ENCODE peak calls at places on chromosomes 3 and 15, in eight cellular contexts. One of them, this sample, is unnamed.

GRCh38 chr3:146052046-146052790 is 108.8 kb downstream of the PLOD2 start:
- DNase-seq in Caco-2: no peak
- DNase-seq in GM23338: no peak
- DNase-seq in cardiac fibroblast: no peak
- DNase-seq in AG04450: no peak
- DNase-seq in heart left ventricle: no peak
- DNase-seq in cardiac muscle cell: no peak
- DNase-seq in psoas muscle: no peak
- DNase-seq in this sample: no peak

GRCh38 chr3:154132777-154133375 is 11.7 kb downstream of the ARHGEF26 start:
- DNase-seq in Caco-2: peak
- DNase-seq in GM23338: no peak
- DNase-seq in cardiac fibroblast: peak
- DNase-seq in AG04450: no peak
- DNase-seq in heart left ventricle: no peak
- DNase-seq in cardiac muscle cell: no peak
- DNase-seq in psoas muscle: no peak
- DNase-seq in this sample: no peak

GRCh38 chr15:48363474-48363873 is 32.2 kb downstream of the DUT start:
- DNase-seq in Caco-2: no peak
- DNase-seq in GM23338: no peak
- DNase-seq in cardiac fibroblast: peak
- DNase-seq in AG04450: no peak
- DNase-seq in heart left ventricle: no peak
- DNase-seq in cardiac muscle cell: no peak
- DNase-seq in psoas muscle: no peak
- DNase-seq in this sample: no peak

GRCh38 chr15:41336549-41336948 is 3.9 kb downstream of the NUSAP1 start:
- DNase-seq in Caco-2: no peak
- DNase-seq in GM23338: no peak
- DNase-seq in cardiac fibroblast: no peak
- DNase-seq in AG04450: no peak
- DNase-seq in heart left ventricle: no peak
- DNase-seq in cardiac muscle cell: no peak
- DNase-seq in psoas muscle: no peak
- DNase-seq in this sample: peak

GRCh38 chr3:9279959-9280358 is 30.5 kb upstream of the SRGAP3 start:
- DNase-seq in Caco-2: no peak
- DNase-seq in GM23338: peak
- DNase-seq in cardiac fibroblast: no peak
- DNase-seq in AG04450: no peak
- DNase-seq in heart left ventricle: no peak
- DNase-seq in cardiac muscle cell: no peak
- DNase-seq in psoas muscle: no peak
- DNase-seq in this sample: no peak

GRCh38 chr15:28957606-28958498 is 72.1 kb downstream of the APBA2 start:
- DNase-seq in Caco-2: no peak
- DNase-seq in GM23338: no peak
- DNase-seq in cardiac fibroblast: no peak
- DNase-seq in AG04450: no peak
- DNase-seq in heart left ventricle: no peak
- DNase-seq in cardiac muscle cell: no peak
- DNase-seq in psoas muscle: no peak
- DNase-seq in this sample: no peak

GRCh38 chr3:66485291-66485968 is 15.4 kb downstream of the LRIG1 start:
- DNase-seq in Caco-2: no peak
- DNase-seq in GM23338: no peak
- DNase-seq in cardiac fibroblast: peak
- DNase-seq in AG04450: peak
- DNase-seq in heart left ventricle: no peak
- DNase-seq in cardiac muscle cell: peak
- DNase-seq in psoas muscle: no peak
- DNase-seq in this sample: no peak

GRCh38 chr3:42229942-42230688 is 35.9 kb downstream of the CCK start:
- DNase-seq in Caco-2: no peak
- DNase-seq in GM23338: peak
- DNase-seq in cardiac fibroblast: peak
- DNase-seq in AG04450: peak
- DNase-seq in heart left ventricle: no peak
- DNase-seq in cardiac muscle cell: peak
- DNase-seq in psoas muscle: no peak
- DNase-seq in this sample: peak

GRCh38 chr15:79370716-79371115 is 59.8 kb downstream of the TMED3 start:
- DNase-seq in Caco-2: no peak
- DNase-seq in GM23338: no peak
- DNase-seq in cardiac fibroblast: peak
- DNase-seq in AG04450: no peak
- DNase-seq in heart left ventricle: no peak
- DNase-seq in cardiac muscle cell: no peak
- DNase-seq in psoas muscle: no peak
- DNase-seq in this sample: no peak

GRCh38 chr3:50660386-50660785 is 14.3 kb upstream of the DOCK3 start:
- DNase-seq in Caco-2: no peak
- DNase-seq in GM23338: no peak
- DNase-seq in cardiac fibroblast: no peak
- DNase-seq in AG04450: no peak
- DNase-seq in heart left ventricle: no peak
- DNase-seq in cardiac muscle cell: no peak
- DNase-seq in psoas muscle: no peak
- DNase-seq in this sample: no peak

GRCh38 chr3:63532521-63532920 is 120.0 kb upstream of the SNTN start:
- DNase-seq in Caco-2: no peak
- DNase-seq in GM23338: no peak
- DNase-seq in cardiac fibroblast: no peak
- DNase-seq in AG04450: no peak
- DNase-seq in heart left ventricle: no peak
- DNase-seq in cardiac muscle cell: no peak
- DNase-seq in psoas muscle: no peak
- DNase-seq in this sample: no peak

GRCh38 chr3:52210550-52211046 is 12.6 kb downstream of the ALAS1 start:
- DNase-seq in Caco-2: peak
- DNase-seq in GM23338: no peak
- DNase-seq in cardiac fibroblast: peak
- DNase-seq in AG04450: no peak
- DNase-seq in heart left ventricle: no peak
- DNase-seq in cardiac muscle cell: no peak
- DNase-seq in psoas muscle: no peak
- DNase-seq in this sample: no peak

GRCh38 chr15:80970018-80970657 is 19.5 kb downstream of the MESD start:
- DNase-seq in Caco-2: no peak
- DNase-seq in GM23338: peak
- DNase-seq in cardiac fibroblast: peak
- DNase-seq in AG04450: no peak
- DNase-seq in heart left ventricle: peak
- DNase-seq in cardiac muscle cell: peak
- DNase-seq in psoas muscle: peak
- DNase-seq in this sample: peak

GRCh38 chr3:182896553-182896952 is 83.8 kb downstream of the DCUN1D1 start:
- DNase-seq in Caco-2: no peak
- DNase-seq in GM23338: no peak
- DNase-seq in cardiac fibroblast: no peak
- DNase-seq in AG04450: no peak
- DNase-seq in heart left ventricle: no peak
- DNase-seq in cardiac muscle cell: no peak
- DNase-seq in psoas muscle: no peak
- DNase-seq in this sample: no peak

GRCh38 chr15:29140475-29141172 is 129.0 kb downstream of the NSMCE3 start:
- DNase-seq in Caco-2: no peak
- DNase-seq in GM23338: peak
- DNase-seq in cardiac fibroblast: no peak
- DNase-seq in AG04450: no peak
- DNase-seq in heart left ventricle: no peak
- DNase-seq in cardiac muscle cell: no peak
- DNase-seq in psoas muscle: no peak
- DNase-seq in this sample: no peak

GRCh38 chr15:39959411-39959810 is 25.5 kb downstream of the EIF2AK4 start:
- DNase-seq in Caco-2: no peak
- DNase-seq in GM23338: no peak
- DNase-seq in cardiac fibroblast: peak
- DNase-seq in AG04450: no peak
- DNase-seq in heart left ventricle: no peak
- DNase-seq in cardiac muscle cell: no peak
- DNase-seq in psoas muscle: no peak
- DNase-seq in this sample: no peak

GRCh38 chr3:48820626-48821324 is 26.9 kb downstream of the PRKAR2A start:
- DNase-seq in Caco-2: no peak
- DNase-seq in GM23338: no peak
- DNase-seq in cardiac fibroblast: peak
- DNase-seq in AG04450: peak
- DNase-seq in heart left ventricle: peak
- DNase-seq in cardiac muscle cell: peak
- DNase-seq in psoas muscle: no peak
- DNase-seq in this sample: no peak

GRCh38 chr3:194586839-194587238 is 46.4 kb downstream of the TMEM44 start:
- DNase-seq in Caco-2: no peak
- DNase-seq in GM23338: no peak
- DNase-seq in cardiac fibroblast: peak
- DNase-seq in AG04450: no peak
- DNase-seq in heart left ventricle: no peak
- DNase-seq in cardiac muscle cell: no peak
- DNase-seq in psoas muscle: no peak
- DNase-seq in this sample: no peak

GRCh38 chr15:96858693-96859092 is 528.2 kb downstream of the NR2F2 start:
- DNase-seq in Caco-2: no peak
- DNase-seq in GM23338: no peak
- DNase-seq in cardiac fibroblast: no peak
- DNase-seq in AG04450: no peak
- DNase-seq in heart left ventricle: no peak
- DNase-seq in cardiac muscle cell: no peak
- DNase-seq in psoas muscle: no peak
- DNase-seq in this sample: no peak

GRCh38 chr3:129060276-129061076 is at the start of gene GP9:
- DNase-seq in Caco-2: no peak
- DNase-seq in GM23338: no peak
- DNase-seq in cardiac fibroblast: no peak
- DNase-seq in AG04450: no peak
- DNase-seq in heart left ventricle: no peak
- DNase-seq in cardiac muscle cell: no peak
- DNase-seq in psoas muscle: no peak
- DNase-seq in this sample: no peak

GRCh38 chr3:130828931-130829574 is 64.8 kb upstream of the ATP2C1 start:
- DNase-seq in Caco-2: no peak
- DNase-seq in GM23338: no peak
- DNase-seq in cardiac fibroblast: no peak
- DNase-seq in AG04450: no peak
- DNase-seq in heart left ventricle: no peak
- DNase-seq in cardiac muscle cell: no peak
- DNase-seq in psoas muscle: no peak
- DNase-seq in this sample: no peak

GRCh38 chr3:42823351-42823750 is 14.1 kb downstream of the ACKR2 start:
- DNase-seq in Caco-2: no peak
- DNase-seq in GM23338: no peak
- DNase-seq in cardiac fibroblast: no peak
- DNase-seq in AG04450: no peak
- DNase-seq in heart left ventricle: no peak
- DNase-seq in cardiac muscle cell: no peak
- DNase-seq in psoas muscle: no peak
- DNase-seq in this sample: no peak

GRCh38 chr3:179164857-179165256 is 16.7 kb downstream of the PIK3CA start:
- DNase-seq in Caco-2: no peak
- DNase-seq in GM23338: no peak
- DNase-seq in cardiac fibroblast: no peak
- DNase-seq in AG04450: no peak
- DNase-seq in heart left ventricle: no peak
- DNase-seq in cardiac muscle cell: no peak
- DNase-seq in psoas muscle: no peak
- DNase-seq in this sample: no peak

GRCh38 chr3:121989943-121990342 is 32.1 kb downstream of the ILDR1 start:
- DNase-seq in Caco-2: peak
- DNase-seq in GM23338: peak
- DNase-seq in cardiac fibroblast: peak
- DNase-seq in AG04450: no peak
- DNase-seq in heart left ventricle: no peak
- DNase-seq in cardiac muscle cell: peak
- DNase-seq in psoas muscle: no peak
- DNase-seq in this sample: no peak

GRCh38 chr3:96865605-96866004 is 51.2 kb downstream of the EPHA6 start:
- DNase-seq in Caco-2: no peak
- DNase-seq in GM23338: no peak
- DNase-seq in cardiac fibroblast: no peak
- DNase-seq in AG04450: no peak
- DNase-seq in heart left ventricle: no peak
- DNase-seq in cardiac muscle cell: no peak
- DNase-seq in psoas muscle: no peak
- DNase-seq in this sample: no peak

GRCh38 chr3:96863129-96863740 is 48.8 kb downstream of the EPHA6 start:
- DNase-seq in Caco-2: no peak
- DNase-seq in GM23338: peak
- DNase-seq in cardiac fibroblast: peak
- DNase-seq in AG04450: no peak
- DNase-seq in heart left ventricle: no peak
- DNase-seq in cardiac muscle cell: peak
- DNase-seq in psoas muscle: no peak
- DNase-seq in this sample: peak
- TF ChIP-seq CTCF in Caco-2: peak
- TF ChIP-seq CTCF in GM23338: peak
- TF ChIP-seq CTCF in cardiac fibroblast: peak
- TF ChIP-seq CTCF in AG04450: peak
- TF ChIP-seq CTCF in heart left ventricle: peak
- TF ChIP-seq CTCF in cardiac muscle cell: peak
- TF ChIP-seq CTCF in psoas muscle: peak
- TF ChIP-seq CTCF in this sample: peak

GRCh38 chr3:110164632-110165240 is 827.4 kb upstream of the DPPA4 start:
- DNase-seq in Caco-2: no peak
- DNase-seq in GM23338: peak
- DNase-seq in cardiac fibroblast: no peak
- DNase-seq in AG04450: no peak
- DNase-seq in heart left ventricle: no peak
- DNase-seq in cardiac muscle cell: no peak
- DNase-seq in psoas muscle: no peak
- DNase-seq in this sample: no peak
- H3K4me3 ChIP-seq in Caco-2: no peak
- H3K4me3 ChIP-seq in GM23338: peak
- H3K4me3 ChIP-seq in cardiac fibroblast: no peak
- H3K4me3 ChIP-seq in AG04450: no peak
- H3K4me3 ChIP-seq in heart left ventricle: no peak
- H3K4me3 ChIP-seq in cardiac muscle cell: no peak
- H3K4me3 ChIP-seq in psoas muscle: no peak
- H3K4me3 ChIP-seq in this sample: no peak

GRCh38 chr3:53604232-53604631 is 109.8 kb downstream of the CACNA1D start:
- DNase-seq in Caco-2: no peak
- DNase-seq in GM23338: no peak
- DNase-seq in cardiac fibroblast: no peak
- DNase-seq in AG04450: no peak
- DNase-seq in heart left ventricle: no peak
- DNase-seq in cardiac muscle cell: no peak
- DNase-seq in psoas muscle: no peak
- DNase-seq in this sample: no peak
- TF ChIP-seq CTCF in Caco-2: no peak
- TF ChIP-seq CTCF in GM23338: no peak
- TF ChIP-seq CTCF in cardiac fibroblast: no peak
- TF ChIP-seq CTCF in AG04450: no peak
- TF ChIP-seq CTCF in heart left ventricle: no peak
- TF ChIP-seq CTCF in cardiac muscle cell: no peak
- TF ChIP-seq CTCF in psoas muscle: no peak
- TF ChIP-seq CTCF in this sample: no peak

DNA sequence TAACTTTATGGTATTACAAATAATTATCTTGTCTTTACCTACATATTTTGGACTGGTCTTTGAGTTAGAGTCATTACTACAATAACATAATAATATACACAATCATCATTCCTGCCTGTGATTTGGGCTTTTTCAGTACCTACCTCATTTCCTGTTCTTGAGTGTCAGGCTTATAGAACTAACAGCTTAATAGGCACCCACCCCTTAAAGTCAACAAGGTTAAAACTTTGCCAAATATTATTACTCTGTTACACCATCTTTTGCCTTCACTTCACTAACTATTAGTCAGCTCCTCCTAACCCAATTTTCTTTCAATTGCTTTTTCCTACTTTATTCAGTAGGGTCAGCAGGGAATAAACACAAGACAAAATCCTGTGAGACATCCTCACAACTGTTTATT is 488.7 kb upstream of the AGTR1 start:
- DNase-seq in Caco-2: no peak
- DNase-seq in GM23338: no peak
- DNase-seq in cardiac fibroblast: no peak
- DNase-seq in AG04450: no peak
- DNase-seq in heart left ventricle: no peak
- DNase-seq in cardiac muscle cell: no peak
- DNase-seq in psoas muscle: no peak
- DNase-seq in this sample: no peak
- H3K4me3 ChIP-seq in Caco-2: no peak
- H3K4me3 ChIP-seq in GM23338: no peak
- H3K4me3 ChIP-seq in cardiac fibroblast: no peak
- H3K4me3 ChIP-seq in AG04450: no peak
- H3K4me3 ChIP-seq in heart left ventricle: no peak
- H3K4me3 ChIP-seq in cardiac muscle cell: no peak
- H3K4me3 ChIP-seq in psoas muscle: no peak
- H3K4me3 ChIP-seq in this sample: no peak